ENCODE peak calls at places on chromosomes 7 and 10, in eight cellular contexts. J, W, L, K, Y, H, S and I are unnamed samples.

GRCh38 chr7:129793506-129794310 is 159.1 kb downstream of the UBE2H start:
- DNase-seq in J (no peak), W (no peak), L (no peak), K (no peak), Y (no peak), H (no peak), S (no peak), I (no peak)

GRCh38 chr10:3774814-3775670 is 10.0 kb downstream of the KLF6 start:
- DNase-seq in J (peak), W (peak), L (no peak), K (peak), Y (no peak), H (peak), S (no peak), I (no peak)

GRCh38 chr7:29285451-29285807 is 90.9 kb downstream of the CHN2 start:
- DNase-seq in J (peak), W (peak), L (no peak), K (no peak), Y (no peak), H (no peak), S (no peak), I (no peak)

GRCh38 chr7:16934947-16935742 is 53.4 kb upstream of the AGR3 start:
- DNase-seq in J (no peak), W (peak), L (no peak), K (no peak), Y (no peak), H (no peak), S (no peak), I (no peak)

GRCh38 chr10:5522913-5523560 is 1.7 kb upstream of the CALML3 start:
- DNase-seq in J (no peak), W (no peak), L (peak), K (no peak), Y (peak), H (peak), S (no peak), I (no peak)

GRCh38 chr10:71484352-71484751 is 87.6 kb downstream of the CDH23 start:
- DNase-seq in J (no peak), W (no peak), L (no peak), K (no peak), Y (no peak), H (no peak), S (no peak), I (no peak)

GRCh38 chr10:3324572-3324971 is 152.0 kb upstream of the PITRM1 start:
- DNase-seq in J (no peak), W (no peak), L (no peak), K (no peak), Y (no peak), H (no peak), S (no peak), I (no peak)

GRCh38 chr7:64959072-64959747 is 31.6 kb downstream of the ZNF117 start:
- DNase-seq in J (no peak), W (no peak), L (no peak), K (no peak), Y (no peak), H (no peak), S (no peak), I (no peak)

GRCh38 chr10:70647086-70647485 is 25.2 kb upstream of the ADAMTS14 start:
- DNase-seq in J (no peak), W (no peak), L (no peak), K (no peak), Y (no peak), H (no peak), S (no peak), I (no peak)

GRCh38 chr10:113216068-113216467 is 266.0 kb downstream of the TCF7L2 start:
- DNase-seq in J (no peak), W (no peak), L (no peak), K (no peak), Y (no peak), H (no peak), S (no peak), I (no peak)

GRCh38 chr10:97722980-97723379 is 9.4 kb downstream of the MARVELD1 start:
- DNase-seq in J (no peak), W (no peak), L (no peak), K (no peak), Y (no peak), H (no peak), S (no peak), I (no peak)
- TF ChIP-seq CTCF in J (no peak), W (no peak), L (no peak), K (no peak), Y (no peak), H (no peak), S (no peak), I (no peak)

GRCh38 chr7:107980171-107980570 is 22.8 kb downstream of the LAMB1 start:
- DNase-seq in J (no peak), W (no peak), L (no peak), K (no peak), Y (no peak), H (no peak), S (no peak), I (no peak)

GRCh38 chr7:107982463-107982862 is 20.5 kb downstream of the LAMB1 start:
- DNase-seq in J (no peak), W (no peak), L (no peak), K (no peak), Y (no peak), H (no peak), S (no peak), I (no peak)

GRCh38 chr7:107981466-107981865 is 21.5 kb downstream of the LAMB1 start:
- DNase-seq in J (no peak), W (no peak), L (no peak), K (no peak), Y (no peak), H (no peak), S (no peak), I (no peak)

GRCh38 chr7:107980671-107981190 is 22.2 kb downstream of the LAMB1 start:
- DNase-seq in J (no peak), W (no peak), L (no peak), K (no peak), Y (no peak), H (no peak), S (no peak), I (no peak)

DNA sequence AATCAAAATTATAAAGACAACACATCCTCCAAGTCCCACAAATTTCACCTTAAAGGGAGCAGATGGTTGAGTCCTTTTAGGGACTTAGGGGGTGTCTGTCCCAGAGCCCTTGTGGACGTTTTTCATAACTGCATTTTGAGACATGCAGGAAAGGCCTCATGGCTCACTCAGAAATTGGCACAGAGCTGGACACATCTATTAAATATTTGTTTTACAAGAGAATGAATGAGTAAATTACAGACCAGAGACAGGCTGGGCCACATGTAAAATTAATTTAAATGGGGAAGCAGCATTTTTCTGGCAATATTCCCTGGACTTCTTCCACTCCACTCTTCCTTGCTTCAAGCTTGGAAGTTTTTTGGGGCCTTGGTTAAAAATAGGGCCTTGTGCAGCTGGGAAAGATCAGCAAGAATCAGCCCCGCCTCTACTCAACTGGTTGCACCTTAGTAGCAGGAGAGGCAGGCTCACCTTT is 20.0 kb downstream of the LAMB1 start:
- DNase-seq in J (no peak), W (peak), L (no peak), K (no peak), Y (no peak), H (no peak), S (no peak), I (no peak)
- TF ChIP-seq CTCF in J (peak), W (peak), L (no peak), K (no peak), Y (peak), H (no peak), S (peak), I (no peak)

DNA sequence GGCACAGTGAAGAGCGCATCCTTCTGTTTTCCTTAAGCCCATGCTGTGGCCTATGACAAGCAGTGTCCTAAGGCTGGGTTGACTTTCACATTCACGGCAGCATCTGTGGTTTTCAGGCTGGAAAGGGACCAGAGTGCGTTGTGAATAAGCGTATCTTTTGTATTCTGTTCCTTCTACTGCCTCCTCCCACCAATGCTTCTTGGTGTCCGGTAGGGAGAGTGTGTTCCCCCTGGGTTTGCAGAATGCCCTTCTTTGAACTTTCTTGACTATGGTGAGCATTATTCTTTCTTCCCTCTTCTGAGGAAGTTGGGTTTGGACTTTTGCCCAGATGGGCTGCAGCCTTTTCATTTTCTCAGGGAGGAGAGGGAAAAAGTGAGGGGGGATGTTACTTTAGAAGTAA is 73.6 kb downstream of the ABCA13 start:
- DNase-seq in J (peak), W (peak), L (no peak), K (no peak), Y (no peak), H (no peak), S (no peak), I (no peak)
- TF ChIP-seq CTCF in J (peak), W (no peak), L (no peak), K (no peak), Y (no peak), H (no peak), S (no peak), I (no peak)

DNA sequence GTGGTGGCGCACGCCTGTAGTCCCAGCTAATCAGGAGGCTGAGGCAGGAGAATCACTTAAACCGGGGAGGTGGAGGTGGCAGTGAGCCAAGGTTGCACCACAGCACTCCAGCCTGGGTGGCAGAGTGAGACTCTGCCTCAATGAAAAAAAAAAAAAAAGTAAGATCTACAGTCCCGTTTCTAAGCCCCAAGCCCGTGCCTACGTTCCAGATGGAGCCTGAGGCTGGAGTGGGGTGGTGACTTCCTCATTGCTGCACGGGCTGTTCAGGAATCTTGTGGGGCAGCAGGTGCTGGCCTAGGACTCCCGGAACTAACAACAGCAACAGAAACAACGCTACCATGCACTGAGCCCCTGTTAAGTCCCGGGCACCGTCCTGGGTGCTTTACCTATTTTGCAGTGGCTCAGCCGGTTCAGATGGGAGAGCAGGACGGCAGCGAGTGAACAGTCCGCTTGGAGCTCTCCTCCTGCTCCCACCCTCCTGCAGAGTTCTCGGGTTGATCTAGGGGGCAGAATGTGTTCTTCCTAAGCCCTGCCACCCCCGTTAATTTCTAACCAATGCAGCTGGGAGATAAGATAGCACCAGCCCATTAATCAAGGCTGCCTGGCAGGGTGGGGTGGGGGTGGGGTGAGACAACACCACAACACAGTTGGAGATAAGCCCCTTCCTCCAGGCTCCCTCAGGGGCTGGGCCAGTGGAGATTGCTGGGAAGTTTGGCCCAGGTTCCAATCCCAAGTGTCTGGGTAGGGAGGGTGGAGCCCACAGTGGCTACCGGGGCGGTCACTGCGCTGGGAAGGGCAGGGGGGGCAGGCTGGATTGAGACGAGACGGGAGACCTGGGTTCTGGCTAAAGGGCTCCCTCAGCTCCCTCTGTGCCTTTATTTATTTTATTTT is 17.0 kb upstream of the SFRP5 start:
- DNase-seq in J (no peak), W (no peak), L (no peak), K (no peak), Y (peak), H (no peak), S (peak), I (no peak)
- TF ChIP-seq CTCF in J (no peak), W (no peak), L (no peak), K (no peak), Y (no peak), H (no peak), S (no peak), I (no peak)

GRCh38 chr7:23653942-23654341 is 26.1 kb upstream of the FAM221A start:
- DNase-seq in J (no peak), W (no peak), L (no peak), K (no peak), Y (no peak), H (no peak), S (no peak), I (no peak)
- TF ChIP-seq CTCF in J (no peak), W (no peak), L (no peak), K (no peak), Y (no peak), H (no peak), S (no peak), I (no peak)

GRCh38 chr7:151689196-151689971 is 169.7 kb upstream of the RHEB start:
- DNase-seq in J (no peak), W (no peak), L (no peak), K (no peak), Y (no peak), H (no peak), S (no peak), I (no peak)

GRCh38 chr7:151687523-151688235 is 168.0 kb upstream of the RHEB start:
- DNase-seq in J (peak), W (peak), L (peak), K (peak), Y (peak), H (peak), S (peak), I (peak)

GRCh38 chr7:151686016-151686766 is 166.5 kb upstream of the RHEB start:
- DNase-seq in J (no peak), W (no peak), L (peak), K (no peak), Y (no peak), H (no peak), S (no peak), I (no peak)

GRCh38 chr7:151686826-151687225 is 167.1 kb upstream of the RHEB start:
- DNase-seq in J (no peak), W (peak), L (no peak), K (no peak), Y (no peak), H (no peak), S (no peak), I (no peak)

DNA sequence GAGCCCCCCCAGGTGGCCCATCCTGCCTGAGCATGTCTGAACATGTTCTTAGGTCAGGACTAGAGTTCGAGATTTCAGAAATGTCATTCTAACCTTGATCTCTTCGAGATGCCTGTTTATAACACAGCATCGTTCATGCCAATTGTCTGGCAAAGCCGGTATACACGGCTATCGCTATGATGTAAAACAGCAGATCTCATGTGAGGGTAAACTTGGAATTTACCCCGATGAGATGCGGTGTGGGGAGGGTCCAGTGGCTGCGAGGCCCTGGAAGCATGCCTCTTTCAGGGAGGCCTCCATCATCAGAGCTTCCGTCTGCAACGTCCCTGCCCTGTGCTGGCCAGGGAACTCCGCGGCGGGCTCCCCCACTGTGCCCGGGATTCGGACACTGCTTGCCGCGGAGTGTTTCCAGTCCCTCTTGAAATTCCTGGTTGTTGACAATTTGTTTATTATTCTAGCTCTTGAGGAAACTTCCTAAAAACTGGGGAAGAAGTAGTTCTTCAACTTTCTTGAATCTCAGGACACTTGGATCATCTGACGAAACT is 168.6 kb upstream of the RHEB start:
- DNase-seq in J (no peak), W (no peak), L (no peak), K (no peak), Y (no peak), H (no peak), S (no peak), I (no peak)
- TF ChIP-seq CTCF in J (no peak), W (no peak), L (no peak), K (no peak), Y (no peak), H (no peak), S (no peak), I (no peak)